ENCODE peak calls at places on chromosomes 3 and 15, in seven cellular contexts. V, I, N, H, J, L and Z are unnamed samples.

GRCh38 chr3:38565339-38566214 is 69.4 kb downstream of the EXOG start:
- DNase-seq in V (no peak), I (no peak), N (no peak), H (no peak), J (no peak), L (no peak), Z (no peak)

GRCh38 chr15:89401636-89402252 is 67.1 kb upstream of the POLG start:
- DNase-seq in V (no peak), I (no peak), N (no peak), H (no peak), J (no peak), L (no peak), Z (no peak)

GRCh38 chr3:23756206-23756840 is 49.4 kb upstream of the UBE2E1 start:
- DNase-seq in V (no peak), I (no peak), N (no peak), H (no peak), J (no peak), L (no peak), Z (no peak)

GRCh38 chr3:72628065-72628464 is 220.2 kb downstream of the SHQ1 start:
- DNase-seq in V (no peak), I (no peak), N (no peak), H (no peak), J (no peak), L (no peak), Z (no peak)

GRCh38 chr3:61802772-61803171 is 241.4 kb downstream of the PTPRG start:
- DNase-seq in V (no peak), I (no peak), N (no peak), H (no peak), J (no peak), L (no peak), Z (no peak)

GRCh38 chr3:68018275-68018674 is 363.9 kb upstream of the SUCLG2 start:
- DNase-seq in V (no peak), I (no peak), N (no peak), H (no peak), J (no peak), L (no peak), Z (no peak)

GRCh38 chr3:50639055-50639494 is 22.1 kb downstream of the MAPKAPK3 start:
- DNase-seq in V (no peak), I (no peak), N (no peak), H (no peak), J (no peak), L (no peak), Z (no peak)

GRCh38 chr3:17003457-17003856 is 118.7 kb downstream of the PLCL2 start:
- DNase-seq in V (no peak), I (no peak), N (no peak), H (no peak), J (no peak), L (no peak), Z (no peak)

GRCh38 chr3:8737301-8737700 is 3.7 kb downstream of the CAV3 start:
- DNase-seq in V (no peak), I (no peak), N (no peak), H (no peak), J (no peak), L (no peak), Z (no peak)

GRCh38 chr3:47752716-47753115 is 29.0 kb downstream of the SMARCC1 start:
- DNase-seq in V (no peak), I (no peak), N (no peak), H (no peak), J (no peak), L (no peak), Z (no peak)

GRCh38 chr3:32004111-32004790 is 22.7 kb downstream of the ZNF860 start:
- DNase-seq in V (no peak), I (no peak), N (no peak), H (no peak), J (no peak), L (no peak), Z (no peak)

GRCh38 chr15:38647683-38648082 is 83.1 kb upstream of the RASGRP1 start:
- DNase-seq in V (peak), I (peak), N (no peak), H (no peak), J (no peak), L (no peak), Z (no peak)

GRCh38 chr3:40104441-40104840 is 205.1 kb upstream of the EIF1B start:
- DNase-seq in V (no peak), I (no peak), N (no peak), H (no peak), J (no peak), L (no peak), Z (no peak)

GRCh38 chr3:126130081-126130855 is 46.3 kb upstream of the SLC41A3 start:
- DNase-seq in V (no peak), I (no peak), N (no peak), H (no peak), J (peak), L (no peak), Z (no peak)

GRCh38 chr15:80123034-80123433 is 29.8 kb upstream of the FAH start:
- DNase-seq in V (no peak), I (no peak), N (no peak), H (no peak), J (no peak), L (no peak), Z (no peak)

GRCh38 chr3:127518456-127519081 is 72.0 kb downstream of the TPRA1 start:
- DNase-seq in V (no peak), I (no peak), N (no peak), H (no peak), J (no peak), L (no peak), Z (no peak)

GRCh38 chr15:90962021-90962420 is 7.3 kb downstream of the RCCD1 start:
- DNase-seq in V (no peak), I (no peak), N (no peak), H (no peak), J (no peak), L (no peak), Z (no peak)

GRCh38 chr15:45320581-45320980 is 57.8 kb downstream of the GATM start:
- DNase-seq in V (peak), I (peak), N (no peak), H (no peak), J (no peak), L (no peak), Z (no peak)

GRCh38 chr3:141835557-141836224 is 40.8 kb upstream of the ATP1B3 start:
- DNase-seq in V (no peak), I (no peak), N (no peak), H (no peak), J (no peak), L (no peak), Z (no peak)

GRCh38 chr3:16249336-16249735 is 15.4 kb downstream of the DPH3 start:
- DNase-seq in V (peak), I (no peak), N (no peak), H (peak), J (peak), L (no peak), Z (no peak)

GRCh38 chr15:25504307-25504706 is 65.5 kb upstream of the UBE3A start:
- DNase-seq in V (no peak), I (no peak), N (no peak), H (no peak), J (no peak), L (no peak), Z (no peak)

GRCh38 chr3:19885468-19885867 is 48.5 kb downstream of the EFHB start:
- DNase-seq in V (no peak), I (peak), N (no peak), H (peak), J (peak), L (no peak), Z (no peak)

GRCh38 chr3:167958141-167958540 is 137.6 kb downstream of the GOLIM4 start:
- DNase-seq in V (no peak), I (no peak), N (no peak), H (no peak), J (no peak), L (no peak), Z (no peak)

GRCh38 chr3:50982540-50983325 is 308.0 kb downstream of the DOCK3 start:
- DNase-seq in V (no peak), I (no peak), N (no peak), H (no peak), J (no peak), L (no peak), Z (no peak)

GRCh38 chr3:143975549-143976152 is 4.0 kb downstream of the DIPK2A start:
- DNase-seq in V (no peak), I (peak), N (no peak), H (no peak), J (no peak), L (no peak), Z (no peak)

GRCh38 chr3:155805204-155805801 is 775 bp downstream of the C3orf33 start:
- DNase-seq in V (peak), I (peak), N (no peak), H (no peak), J (no peak), L (no peak), Z (no peak)

GRCh38 chr15:62248277-62248974 is 83.3 kb upstream of the C2CD4B start:
- DNase-seq in V (no peak), I (no peak), N (no peak), H (no peak), J (no peak), L (no peak), Z (no peak)

GRCh38 chr3:15983693-15984092 is 185.9 kb upstream of the ANKRD28 start:
- DNase-seq in V (no peak), I (no peak), N (no peak), H (no peak), J (no peak), L (no peak), Z (no peak)

GRCh38 chr15:85646538-85647091 is 148.1 kb downstream of the KLHL25 start:
- DNase-seq in V (no peak), I (no peak), N (no peak), H (no peak), J (peak), L (no peak), Z (no peak)

GRCh38 chr3:43879166-43879565 is 188.4 kb downstream of the ABHD5 start:
- DNase-seq in V (peak), I (no peak), N (no peak), H (no peak), J (no peak), L (no peak), Z (no peak)

GRCh38 chr3:47601310-47601709 is 22.6 kb upstream of the CSPG5 start:
- DNase-seq in V (no peak), I (no peak), N (no peak), H (no peak), J (no peak), L (no peak), Z (no peak)

GRCh38 chr15:100902436-100903190 is 16.5 kb upstream of the LRRK1 start:
- DNase-seq in V (no peak), I (peak), N (no peak), H (no peak), J (peak), L (no peak), Z (no peak)

GRCh38 chr3:47015151-47015550 is 35.7 kb downstream of the NBEAL2 start:
- DNase-seq in V (no peak), I (no peak), N (no peak), H (no peak), J (no peak), L (no peak), Z (no peak)

GRCh38 chr15:86661580-86661979 is 581.9 kb downstream of the AGBL1 start:
- DNase-seq in V (no peak), I (no peak), N (no peak), H (no peak), J (no peak), L (no peak), Z (no peak)

GRCh38 chr3:156334841-156335545 is 214.6 kb downstream of the KCNAB1 start:
- DNase-seq in V (no peak), I (no peak), N (no peak), H (no peak), J (no peak), L (no peak), Z (no peak)

GRCh38 chr3:147409143-147410121 is at the start of gene ZIC1:
- DNase-seq in V (no peak), I (no peak), N (no peak), H (no peak), J (peak), L (no peak), Z (no peak)

GRCh38 chr3:120129041-120129440 is 34.8 kb upstream of the GSK3B start:
- DNase-seq in V (no peak), I (no peak), N (no peak), H (no peak), J (no peak), L (no peak), Z (no peak)

GRCh38 chr15:94258246-94258645 is 26.9 kb downstream of the MCTP2 start:
- DNase-seq in V (no peak), I (no peak), N (no peak), H (no peak), J (no peak), L (no peak), Z (no peak)

GRCh38 chr3:112333002-112333385 is at the start of gene CD200:
- DNase-seq in V (no peak), I (no peak), N (no peak), H (no peak), J (peak), L (no peak), Z (no peak)
- TF ChIP-seq SIN3A in V (no peak), I (no peak), N (no peak), H (no peak), J (no peak), L (no peak), Z (no peak)

GRCh38 chr3:180855364-180855763 is 57.1 kb upstream of the FXR1 start:
- DNase-seq in V (peak), I (peak), N (no peak), H (no peak), J (no peak), L (peak), Z (no peak)
- TF ChIP-seq SIN3A in V (no peak), I (no peak), N (no peak), H (no peak), J (no peak), L (no peak), Z (no peak)

GRCh38 chr3:171809513-171810277 is 588 bp downstream of the PLD1 start:
- DNase-seq in V (no peak), I (peak), N (no peak), H (peak), J (peak), L (peak), Z (no peak)

GRCh38 chr3:171810278-171811058 is at the start of gene PLD1:
- DNase-seq in V (peak), I (peak), N (no peak), H (peak), J (peak), L (no peak), Z (no peak)

GRCh38 chr3:171811913-171812321 is 1.6 kb upstream of the PLD1 start:
- DNase-seq in V (no peak), I (no peak), N (no peak), H (no peak), J (no peak), L (no peak), Z (no peak)

GRCh38 chr3:171812811-171813210 is 2.5 kb upstream of the PLD1 start:
- DNase-seq in V (no peak), I (no peak), N (no peak), H (no peak), J (no peak), L (no peak), Z (no peak)

GRCh38 chr3:171811059-171811912 is 1.0 kb upstream of the PLD1 start:
- DNase-seq in V (no peak), I (peak), N (no peak), H (peak), J (peak), L (no peak), Z (peak)
- TF ChIP-seq SIN3A in V (no peak), I (no peak), N (no peak), H (no peak), J (peak), L (no peak), Z (no peak)

DNA sequence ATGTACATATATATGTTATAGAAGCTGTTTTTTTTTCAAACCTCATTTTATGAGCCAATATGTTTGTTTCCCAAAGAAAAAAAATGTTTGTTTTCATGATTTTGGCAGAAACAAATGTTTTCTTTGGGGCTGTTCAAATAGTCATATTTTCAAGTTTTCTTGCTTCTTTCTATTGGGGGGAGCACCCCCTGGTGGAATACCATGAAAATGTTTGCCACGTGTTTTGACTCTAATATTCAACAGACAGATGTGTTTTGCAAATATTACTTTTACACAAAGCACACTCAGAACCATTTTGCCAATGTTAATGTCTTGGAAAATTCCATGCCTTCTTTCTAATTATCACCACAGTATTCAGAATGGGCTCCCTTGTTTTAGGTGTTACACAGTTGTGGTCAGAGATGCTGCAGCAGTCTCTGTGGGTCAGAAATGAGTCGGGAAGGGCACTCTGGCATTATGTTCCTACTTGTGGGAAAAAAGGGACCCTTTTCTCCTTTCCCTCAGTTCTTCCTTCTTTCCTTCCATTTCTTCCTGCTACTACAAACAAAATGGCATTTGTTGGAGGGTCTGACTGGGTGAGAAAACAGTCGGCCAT is 817.0 kb downstream of the TUSC7 start:
- DNase-seq in V (peak), I (peak), N (no peak), H (no peak), J (no peak), L (no peak), Z (no peak)
- TF ChIP-seq SIN3A in V (no peak), I (no peak), N (no peak), H (no peak), J (no peak), L (no peak), Z (no peak)

DNA sequence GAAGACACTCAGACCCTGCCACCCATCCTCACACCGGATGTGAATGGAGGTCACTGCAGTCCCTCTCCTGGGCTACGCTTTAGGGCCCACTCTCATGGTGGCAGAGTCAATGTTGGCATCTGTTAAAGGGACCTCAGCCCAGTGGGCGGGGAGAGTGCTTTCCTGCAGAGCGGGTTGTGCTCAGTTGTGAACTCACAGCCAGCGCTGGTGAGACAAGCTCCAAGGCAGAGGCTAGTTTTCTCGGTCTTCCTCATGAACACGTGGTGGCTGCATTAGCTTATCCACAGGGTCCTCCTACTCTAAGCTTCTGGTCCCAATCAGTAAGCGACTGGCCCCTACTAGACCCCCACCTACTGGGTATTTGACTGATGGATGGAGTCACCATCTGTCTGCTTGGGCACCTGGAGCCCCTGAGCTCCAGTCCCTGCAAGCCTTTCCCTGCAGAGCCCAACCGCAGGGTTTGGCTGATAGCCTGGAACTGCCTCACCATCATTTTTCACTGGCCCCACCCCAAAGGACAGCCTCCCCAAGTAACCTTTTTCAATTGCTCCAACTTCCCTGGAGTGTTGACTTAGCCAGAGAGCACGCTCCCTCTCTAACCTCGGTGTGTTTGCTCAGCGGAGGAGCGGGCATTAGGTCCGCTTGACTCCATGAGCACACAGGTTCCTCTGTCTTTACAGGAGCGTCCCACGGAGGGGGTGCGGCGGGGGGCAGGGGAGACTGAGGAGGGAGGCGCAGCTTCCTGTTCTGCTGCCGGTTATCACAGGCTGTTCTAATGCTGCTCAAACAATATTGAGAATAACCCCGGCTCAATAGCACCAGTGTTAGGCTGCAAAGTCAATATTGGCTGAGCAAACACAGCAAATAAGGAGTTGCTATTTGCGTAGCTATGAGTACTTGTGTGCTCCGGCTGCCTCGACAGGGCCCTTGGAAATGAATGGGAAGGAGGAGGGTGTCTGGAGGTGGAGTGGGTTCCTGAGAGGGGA is 141.7 kb downstream of the RPLP1 start:
- DNase-seq in V (no peak), I (peak), N (no peak), H (no peak), J (no peak), L (no peak), Z (no peak)
- TF ChIP-seq SIN3A in V (no peak), I (peak), N (no peak), H (no peak), J (no peak), L (no peak), Z (peak)

DNA sequence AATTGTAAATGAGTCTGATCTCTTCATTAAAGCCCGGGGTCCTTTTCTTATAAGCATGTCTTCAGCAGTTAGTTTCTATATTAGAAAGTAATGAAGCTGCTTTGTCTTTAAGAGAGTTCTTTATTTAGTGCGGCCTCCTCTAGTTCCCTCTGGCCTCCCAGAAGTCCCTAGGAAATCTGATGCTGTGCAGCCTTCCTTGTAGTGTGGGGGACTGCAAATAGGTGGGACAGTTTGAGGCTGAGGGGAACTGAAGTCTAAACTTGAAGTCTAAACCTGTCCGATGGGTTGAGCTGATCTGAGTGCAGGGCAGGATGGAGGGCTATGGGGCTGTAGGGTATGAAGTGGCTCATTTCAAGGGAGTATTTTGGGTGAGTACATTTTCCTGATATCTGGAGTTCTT is 1.4 kb downstream of the CD276 start:
- DNase-seq in V (no peak), I (no peak), N (no peak), H (no peak), J (no peak), L (no peak), Z (no peak)
- TF ChIP-seq SIN3A in V (no peak), I (no peak), N (no peak), H (no peak), J (no peak), L (no peak), Z (no peak)

DNA sequence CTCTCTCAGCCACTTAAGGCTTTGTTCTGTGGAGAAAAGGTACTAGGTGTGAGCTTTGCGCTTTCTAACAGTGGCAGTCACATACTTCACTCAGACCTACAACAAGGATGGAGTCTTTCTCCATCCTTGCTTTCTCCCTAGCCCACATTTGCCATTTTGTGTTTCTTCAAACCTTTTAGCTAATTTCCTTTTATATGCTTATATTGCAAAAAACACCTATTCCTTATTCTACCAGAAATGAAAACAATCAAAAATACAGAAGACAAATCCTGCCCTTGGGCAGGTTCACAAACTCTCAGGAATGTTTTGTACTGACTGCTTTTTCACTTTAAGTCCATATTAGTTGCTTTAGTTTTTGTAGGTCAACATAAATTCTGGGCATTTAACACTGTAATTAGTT is 914.2 kb downstream of the SQOR start:
- DNase-seq in V (no peak), I (no peak), N (no peak), H (no peak), J (no peak), L (no peak), Z (no peak)
- TF ChIP-seq SIN3A in V (no peak), I (no peak), N (no peak), H (no peak), J (no peak), L (no peak), Z (no peak)

GRCh38 chr15:40242216-40242599 is 3.3 kb downstream of the PAK6 start:
- DNase-seq in V (no peak), I (no peak), N (no peak), H (no peak), J (no peak), L (no peak), Z (no peak)
- TF ChIP-seq SIN3A in V (no peak), I (no peak), N (no peak), H (no peak), J (no peak), L (no peak), Z (no peak)